ENCODE peak calls at places on chromosomes 5 and 9, in four cellular contexts. One of them, this sample, is unnamed.

GRCh38 chr5:17000296-17000939 is 64.3 kb upstream of the MYO10 start:
- DNase-seq in T-cell: no peak
- DNase-seq in endothelial cell of umbilical vein: peak
- DNase-seq in NCI-H748 treated with DMSO at 0.1 percent for 48 hours: no peak
- DNase-seq in this sample: no peak

GRCh38 chr5:50415912-50416311 is 25.2 kb downstream of the EMB start:
- DNase-seq in T-cell: no peak
- DNase-seq in endothelial cell of umbilical vein: no peak
- DNase-seq in NCI-H748 treated with DMSO at 0.1 percent for 48 hours: no peak
- DNase-seq in this sample: no peak

GRCh38 chr9:75086443-75087278 is 1.3 kb downstream of the NMRK1 start:
- DNase-seq in T-cell: no peak
- DNase-seq in endothelial cell of umbilical vein: peak
- DNase-seq in NCI-H748 treated with DMSO at 0.1 percent for 48 hours: no peak
- DNase-seq in this sample: no peak

GRCh38 chr9:70340572-70340971 is 73.9 kb downstream of the KLF9 start:
- DNase-seq in T-cell: no peak
- DNase-seq in endothelial cell of umbilical vein: peak
- DNase-seq in NCI-H748 treated with DMSO at 0.1 percent for 48 hours: no peak
- DNase-seq in this sample: peak

GRCh38 chr5:133552925-133553525 is 59.3 kb downstream of the FSTL4 start:
- DNase-seq in T-cell: no peak
- DNase-seq in endothelial cell of umbilical vein: peak
- DNase-seq in NCI-H748 treated with DMSO at 0.1 percent for 48 hours: peak
- DNase-seq in this sample: peak

GRCh38 chr5:85077581-85077980 is 692.9 kb upstream of the EDIL3 start:
- DNase-seq in T-cell: no peak
- DNase-seq in endothelial cell of umbilical vein: no peak
- DNase-seq in NCI-H748 treated with DMSO at 0.1 percent for 48 hours: no peak
- DNase-seq in this sample: no peak

GRCh38 chr9:14880951-14881465 is 29.2 kb downstream of the FREM1 start:
- DNase-seq in T-cell: no peak
- DNase-seq in endothelial cell of umbilical vein: no peak
- DNase-seq in NCI-H748 treated with DMSO at 0.1 percent for 48 hours: no peak
- DNase-seq in this sample: no peak

GRCh38 chr5:54760182-54760935 is 225.0 kb downstream of the ESM1 start:
- DNase-seq in T-cell: no peak
- DNase-seq in endothelial cell of umbilical vein: no peak
- DNase-seq in NCI-H748 treated with DMSO at 0.1 percent for 48 hours: no peak
- DNase-seq in this sample: no peak

GRCh38 chr9:83060557-83060956 is 2.4 kb downstream of the RASEF start:
- DNase-seq in T-cell: no peak
- DNase-seq in endothelial cell of umbilical vein: no peak
- DNase-seq in NCI-H748 treated with DMSO at 0.1 percent for 48 hours: peak
- DNase-seq in this sample: peak

GRCh38 chr9:24413651-24414050 is 132.0 kb downstream of the IZUMO3 start:
- DNase-seq in T-cell: no peak
- DNase-seq in endothelial cell of umbilical vein: no peak
- DNase-seq in NCI-H748 treated with DMSO at 0.1 percent for 48 hours: no peak
- DNase-seq in this sample: no peak

GRCh38 chr9:16484744-16485143 is 385.7 kb downstream of the BNC2 start:
- DNase-seq in T-cell: no peak
- DNase-seq in endothelial cell of umbilical vein: no peak
- DNase-seq in NCI-H748 treated with DMSO at 0.1 percent for 48 hours: no peak
- DNase-seq in this sample: no peak

GRCh38 chr5:126471875-126472537 is 48.8 kb downstream of the GRAMD2B start:
- DNase-seq in T-cell: no peak
- DNase-seq in endothelial cell of umbilical vein: peak
- DNase-seq in NCI-H748 treated with DMSO at 0.1 percent for 48 hours: no peak
- DNase-seq in this sample: no peak

GRCh38 chr5:74418709-74419108 is 221.8 kb downstream of the ENC1 start:
- DNase-seq in T-cell: no peak
- DNase-seq in endothelial cell of umbilical vein: no peak
- DNase-seq in NCI-H748 treated with DMSO at 0.1 percent for 48 hours: no peak
- DNase-seq in this sample: no peak

GRCh38 chr9:133333566-133333965 is 2.4 kb downstream of the SURF6 start:
- DNase-seq in T-cell: no peak
- DNase-seq in endothelial cell of umbilical vein: no peak
- DNase-seq in NCI-H748 treated with DMSO at 0.1 percent for 48 hours: no peak
- DNase-seq in this sample: no peak

GRCh38 chr9:95623614-95624013 is 106.8 kb upstream of the PTCH1 start:
- DNase-seq in T-cell: no peak
- DNase-seq in endothelial cell of umbilical vein: peak
- DNase-seq in NCI-H748 treated with DMSO at 0.1 percent for 48 hours: no peak
- DNase-seq in this sample: no peak

GRCh38 chr5:67047180-67047579 is 149.4 kb downstream of the CD180 start:
- DNase-seq in T-cell: no peak
- DNase-seq in endothelial cell of umbilical vein: no peak
- DNase-seq in NCI-H748 treated with DMSO at 0.1 percent for 48 hours: no peak
- DNase-seq in this sample: no peak

GRCh38 chr5:118076490-118076889 is 911.9 kb downstream of the DTWD2 start:
- DNase-seq in T-cell: no peak
- DNase-seq in endothelial cell of umbilical vein: no peak
- DNase-seq in NCI-H748 treated with DMSO at 0.1 percent for 48 hours: no peak
- DNase-seq in this sample: no peak

GRCh38 chr9:112570731-112571167 is 84.1 kb downstream of the KIAA1958 start:
- DNase-seq in T-cell: no peak
- DNase-seq in endothelial cell of umbilical vein: no peak
- DNase-seq in NCI-H748 treated with DMSO at 0.1 percent for 48 hours: no peak
- DNase-seq in this sample: no peak

GRCh38 chr9:118961857-118962256 is 407.4 kb downstream of the BRINP1 start:
- DNase-seq in T-cell: no peak
- DNase-seq in endothelial cell of umbilical vein: no peak
- DNase-seq in NCI-H748 treated with DMSO at 0.1 percent for 48 hours: no peak
- DNase-seq in this sample: no peak

GRCh38 chr9:33130501-33130900 is 36.6 kb downstream of the B4GALT1 start:
- DNase-seq in T-cell: no peak
- DNase-seq in endothelial cell of umbilical vein: peak
- DNase-seq in NCI-H748 treated with DMSO at 0.1 percent for 48 hours: no peak
- DNase-seq in this sample: no peak

GRCh38 chr9:91424403-91425176 is 958 bp upstream of the NFIL3 start:
- DNase-seq in T-cell: peak
- DNase-seq in endothelial cell of umbilical vein: peak
- DNase-seq in NCI-H748 treated with DMSO at 0.1 percent for 48 hours: peak
- DNase-seq in this sample: no peak

GRCh38 chr9:136328622-136329041 is 1.3 kb downstream of the GPSM1 start:
- DNase-seq in T-cell: no peak
- DNase-seq in endothelial cell of umbilical vein: peak
- DNase-seq in NCI-H748 treated with DMSO at 0.1 percent for 48 hours: no peak
- DNase-seq in this sample: no peak

GRCh38 chr9:91534374-91534773 is 110.7 kb upstream of the NFIL3 start:
- DNase-seq in T-cell: no peak
- DNase-seq in endothelial cell of umbilical vein: no peak
- DNase-seq in NCI-H748 treated with DMSO at 0.1 percent for 48 hours: no peak
- DNase-seq in this sample: no peak

GRCh38 chr5:108727154-108727638 is 20.5 kb upstream of the FER start:
- DNase-seq in T-cell: no peak
- DNase-seq in endothelial cell of umbilical vein: no peak
- DNase-seq in NCI-H748 treated with DMSO at 0.1 percent for 48 hours: no peak
- DNase-seq in this sample: peak

GRCh38 chr5:157487358-157487757 is 27.3 kb downstream of the NIPAL4 start:
- DNase-seq in T-cell: no peak
- DNase-seq in endothelial cell of umbilical vein: no peak
- DNase-seq in NCI-H748 treated with DMSO at 0.1 percent for 48 hours: no peak
- DNase-seq in this sample: no peak

GRCh38 chr9:6968271-6968670 is 210.5 kb downstream of the KDM4C start:
- DNase-seq in T-cell: no peak
- DNase-seq in endothelial cell of umbilical vein: no peak
- DNase-seq in NCI-H748 treated with DMSO at 0.1 percent for 48 hours: no peak
- DNase-seq in this sample: no peak

GRCh38 chr9:85172001-85172978 is 502.8 kb downstream of the NTRK2 start:
- DNase-seq in T-cell: no peak
- DNase-seq in endothelial cell of umbilical vein: no peak
- DNase-seq in NCI-H748 treated with DMSO at 0.1 percent for 48 hours: no peak
- DNase-seq in this sample: no peak

GRCh38 chr9:134892820-134893420 is 12.3 kb downstream of the FCN2 start:
- DNase-seq in T-cell: no peak
- DNase-seq in endothelial cell of umbilical vein: no peak
- DNase-seq in NCI-H748 treated with DMSO at 0.1 percent for 48 hours: no peak
- DNase-seq in this sample: no peak

GRCh38 chr5:23013395-23013994 is 160.4 kb upstream of the CDH12 start:
- DNase-seq in T-cell: no peak
- DNase-seq in endothelial cell of umbilical vein: no peak
- DNase-seq in NCI-H748 treated with DMSO at 0.1 percent for 48 hours: peak
- DNase-seq in this sample: peak

GRCh38 chr5:79109527-79110492 is 1.8 kb upstream of the BHMT start:
- DNase-seq in T-cell: no peak
- DNase-seq in endothelial cell of umbilical vein: no peak
- DNase-seq in NCI-H748 treated with DMSO at 0.1 percent for 48 hours: no peak
- DNase-seq in this sample: no peak

This sample was measured in NCI-H774.